ENCODE peak calls at places on chromosomes 4 and X, in seven cellular contexts. One of them, this sample, is unnamed.
A peak's percentile ranks its signal among the peaks of the same experiment; 100 is the strongest.

GRCh38 chrX:150365051-150365952 is 2.2 kb downstream of the MAMLD1 start:
- DNase-seq in WERI-Rb-1: peak; percentile 81
- DNase-seq in lower lobe of right lung: peak; percentile 70
- DNase-seq in fibroblast of lung: peak; percentile 58
- DNase-seq in pancreas: peak; percentile 80
- DNase-seq in endodermal cell: peak; percentile 89
- DNase-seq in right lobe of liver: peak; percentile 83
- DNase-seq in this sample: peak; percentile 61

GRCh38 chr4:114302472-114302871 is 296.1 kb upstream of the UGT8 start:
- DNase-seq in WERI-Rb-1: no peak
- DNase-seq in lower lobe of right lung: no peak
- DNase-seq in fibroblast of lung: peak; percentile 48
- DNase-seq in pancreas: no peak
- DNase-seq in endodermal cell: no peak
- DNase-seq in right lobe of liver: no peak
- DNase-seq in this sample: no peak

GRCh38 chr4:106286611-106287010 is 29.4 kb downstream of the TBCK start:
- DNase-seq in WERI-Rb-1: no peak
- DNase-seq in lower lobe of right lung: no peak
- DNase-seq in fibroblast of lung: no peak
- DNase-seq in pancreas: no peak
- DNase-seq in endodermal cell: no peak
- DNase-seq in right lobe of liver: no peak
- DNase-seq in this sample: no peak

GRCh38 chrX:50579955-50580354 is 109.3 kb upstream of the DGKK start:
- DNase-seq in WERI-Rb-1: peak; percentile 33
- DNase-seq in lower lobe of right lung: no peak
- DNase-seq in fibroblast of lung: peak; percentile 48
- DNase-seq in pancreas: no peak
- DNase-seq in endodermal cell: peak; percentile 74
- DNase-seq in right lobe of liver: no peak
- DNase-seq in this sample: no peak

GRCh38 chr4:15495621-15496020 is 25.9 kb downstream of the CC2D2A start:
- DNase-seq in WERI-Rb-1: no peak
- DNase-seq in lower lobe of right lung: no peak
- DNase-seq in fibroblast of lung: peak; percentile 50
- DNase-seq in pancreas: no peak
- DNase-seq in endodermal cell: no peak
- DNase-seq in right lobe of liver: no peak
- DNase-seq in this sample: no peak

GRCh38 chrX:17580529-17581155 is 156.7 kb upstream of the SCML1 start:
- DNase-seq in WERI-Rb-1: no peak
- DNase-seq in lower lobe of right lung: no peak
- DNase-seq in fibroblast of lung: peak; percentile 90
- DNase-seq in pancreas: no peak
- DNase-seq in endodermal cell: no peak
- DNase-seq in right lobe of liver: no peak
- DNase-seq in this sample: no peak

GRCh38 chr4:123784626-123785025 is 388.0 kb downstream of the SPRY1 start:
- DNase-seq in WERI-Rb-1: no peak
- DNase-seq in lower lobe of right lung: no peak
- DNase-seq in fibroblast of lung: peak; percentile 8
- DNase-seq in pancreas: no peak
- DNase-seq in endodermal cell: no peak
- DNase-seq in right lobe of liver: no peak
- DNase-seq in this sample: no peak

GRCh38 chrX:2188316-2188715 is 312.5 kb downstream of the DHRSX start:
- DNase-seq in WERI-Rb-1: no peak
- DNase-seq in lower lobe of right lung: no peak
- DNase-seq in fibroblast of lung: no peak
- DNase-seq in pancreas: no peak
- DNase-seq in endodermal cell: peak; percentile 70
- DNase-seq in right lobe of liver: no peak
- DNase-seq in this sample: no peak

GRCh38 chrX:42803320-42803719 is 25.4 kb upstream of the PPP1R2C start:
- DNase-seq in WERI-Rb-1: no peak
- DNase-seq in lower lobe of right lung: no peak
- DNase-seq in fibroblast of lung: peak; percentile 74
- DNase-seq in pancreas: no peak
- DNase-seq in endodermal cell: no peak
- DNase-seq in right lobe of liver: no peak
- DNase-seq in this sample: no peak

GRCh38 chrX:24202465-24203031 is 53.0 kb downstream of the ZFX start:
- DNase-seq in WERI-Rb-1: no peak
- DNase-seq in lower lobe of right lung: no peak
- DNase-seq in fibroblast of lung: no peak
- DNase-seq in pancreas: no peak
- DNase-seq in endodermal cell: no peak
- DNase-seq in right lobe of liver: no peak
- DNase-seq in this sample: no peak

GRCh38 chr4:128565054-128565453 is 244.4 kb upstream of the JADE1 start:
- DNase-seq in WERI-Rb-1: no peak
- DNase-seq in lower lobe of right lung: no peak
- DNase-seq in fibroblast of lung: no peak
- DNase-seq in pancreas: no peak
- DNase-seq in endodermal cell: no peak
- DNase-seq in right lobe of liver: no peak
- DNase-seq in this sample: no peak

GRCh38 chr4:14434916-14435315 is 567.4 kb upstream of the CPEB2 start:
- DNase-seq in WERI-Rb-1: no peak
- DNase-seq in lower lobe of right lung: no peak
- DNase-seq in fibroblast of lung: no peak
- DNase-seq in pancreas: no peak
- DNase-seq in endodermal cell: no peak
- DNase-seq in right lobe of liver: no peak
- DNase-seq in this sample: no peak

DNA sequence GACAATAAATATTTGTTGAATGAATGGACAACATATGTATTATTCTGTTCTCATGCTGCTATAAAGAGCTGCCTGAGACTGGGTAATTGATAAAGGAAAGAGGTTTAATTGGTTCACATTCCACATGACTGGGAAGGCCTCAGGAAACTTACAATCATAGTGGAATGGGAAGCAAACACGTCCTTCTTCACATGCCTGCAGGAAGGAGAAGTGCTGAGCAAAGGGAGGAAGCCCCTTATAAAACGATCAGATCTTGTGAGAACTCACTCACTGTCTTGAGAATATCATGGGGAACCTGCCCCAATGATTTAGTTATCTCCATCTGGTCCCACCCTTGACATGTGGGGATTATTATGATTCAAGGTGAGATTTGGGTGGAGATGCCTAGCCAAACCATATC is 233.9 kb upstream of the AADAT start:
- DNase-seq in WERI-Rb-1: no peak
- DNase-seq in lower lobe of right lung: no peak
- DNase-seq in fibroblast of lung: no peak
- DNase-seq in pancreas: no peak
- DNase-seq in endodermal cell: no peak
- DNase-seq in right lobe of liver: no peak
- DNase-seq in this sample: no peak
- H3K9me3 ChIP-seq in WERI-Rb-1: no peaks in the 10 kb centered on the region
- H3K9me3 ChIP-seq in lower lobe of right lung: peaks cover 5% of the 10 kb centered on the region
- H3K9me3 ChIP-seq in fibroblast of lung: no peaks in the 10 kb centered on the region
- H3K9me3 ChIP-seq in pancreas: no peaks in the 10 kb centered on the region
- H3K9me3 ChIP-seq in endodermal cell: no peaks in the 10 kb centered on the region
- H3K9me3 ChIP-seq in right lobe of liver: no peaks in the 10 kb centered on the region
- H3K9me3 ChIP-seq in this sample: no peaks in the 10 kb centered on the region

GRCh38 chr4:147513051-147513450 is 32.2 kb downstream of the EDNRA start:
- DNase-seq in WERI-Rb-1: no peak
- DNase-seq in lower lobe of right lung: no peak
- DNase-seq in fibroblast of lung: peak; percentile 59
- DNase-seq in pancreas: no peak
- DNase-seq in endodermal cell: no peak
- DNase-seq in right lobe of liver: no peak
- DNase-seq in this sample: no peak

GRCh38 chr4:147516133-147516532 is 35.2 kb downstream of the EDNRA start:
- DNase-seq in WERI-Rb-1: no peak
- DNase-seq in lower lobe of right lung: no peak
- DNase-seq in fibroblast of lung: no peak
- DNase-seq in pancreas: no peak
- DNase-seq in endodermal cell: no peak
- DNase-seq in right lobe of liver: no peak
- DNase-seq in this sample: no peak

GRCh38 chr4:147515220-147515936 is 34.5 kb downstream of the EDNRA start:
- DNase-seq in WERI-Rb-1: no peak
- DNase-seq in lower lobe of right lung: no peak
- DNase-seq in fibroblast of lung: no peak
- DNase-seq in pancreas: no peak
- DNase-seq in endodermal cell: no peak
- DNase-seq in right lobe of liver: no peak
- DNase-seq in this sample: no peak

GRCh38 chr4:147511005-147511660 is 30.2 kb downstream of the EDNRA start:
- DNase-seq in WERI-Rb-1: no peak
- DNase-seq in lower lobe of right lung: no peak
- DNase-seq in fibroblast of lung: peak; percentile 35
- DNase-seq in pancreas: no peak
- DNase-seq in endodermal cell: no peak
- DNase-seq in right lobe of liver: no peak
- DNase-seq in this sample: no peak

GRCh38 chr4:147513952-147514351 is 33.1 kb downstream of the EDNRA start:
- DNase-seq in WERI-Rb-1: no peak
- DNase-seq in lower lobe of right lung: no peak
- DNase-seq in fibroblast of lung: no peak
- DNase-seq in pancreas: no peak
- DNase-seq in endodermal cell: no peak
- DNase-seq in right lobe of liver: no peak
- DNase-seq in this sample: no peak
- TF ChIP-seq CTCF in WERI-Rb-1: no peak
- TF ChIP-seq CTCF in lower lobe of right lung: no peak
- TF ChIP-seq CTCF in fibroblast of lung: no peak
- TF ChIP-seq CTCF in pancreas: no peak
- TF ChIP-seq CTCF in endodermal cell: peak; percentile 60
- TF ChIP-seq CTCF in right lobe of liver: no peak
- TF ChIP-seq CTCF in this sample: no peak

GRCh38 chr4:119026662-119027444 is 108.8 kb upstream of the MYOZ2 start:
- DNase-seq in WERI-Rb-1: no peak
- DNase-seq in lower lobe of right lung: no peak
- DNase-seq in fibroblast of lung: no peak
- DNase-seq in pancreas: no peak
- DNase-seq in endodermal cell: peak; percentile 63
- DNase-seq in right lobe of liver: no peak
- DNase-seq in this sample: no peak
- H3K9me3 ChIP-seq in WERI-Rb-1: no peaks in the 10 kb centered on the region
- H3K9me3 ChIP-seq in lower lobe of right lung: no peaks in the 10 kb centered on the region
- H3K9me3 ChIP-seq in fibroblast of lung: no peaks in the 10 kb centered on the region
- H3K9me3 ChIP-seq in pancreas: no peaks in the 10 kb centered on the region
- H3K9me3 ChIP-seq in endodermal cell: no peaks in the 10 kb centered on the region
- H3K9me3 ChIP-seq in right lobe of liver: no peaks in the 10 kb centered on the region
- H3K9me3 ChIP-seq in this sample: no peaks in the 10 kb centered on the region

GRCh38 chr4:165010991-165011390 is 20.8 kb upstream of the TRIM60 start:
- DNase-seq in WERI-Rb-1: no peak
- DNase-seq in lower lobe of right lung: no peak
- DNase-seq in fibroblast of lung: no peak
- DNase-seq in pancreas: no peak
- DNase-seq in endodermal cell: no peak
- DNase-seq in right lobe of liver: no peak
- DNase-seq in this sample: no peak

GRCh38 chr4:165011403-165011802 is 20.4 kb upstream of the TRIM60 start:
- DNase-seq in WERI-Rb-1: no peak
- DNase-seq in lower lobe of right lung: no peak
- DNase-seq in fibroblast of lung: no peak
- DNase-seq in pancreas: no peak
- DNase-seq in endodermal cell: no peak
- DNase-seq in right lobe of liver: no peak
- DNase-seq in this sample: no peak

GRCh38 chr4:165013691-165014090 is 18.1 kb upstream of the TRIM60 start:
- DNase-seq in WERI-Rb-1: no peak
- DNase-seq in lower lobe of right lung: no peak
- DNase-seq in fibroblast of lung: no peak
- DNase-seq in pancreas: no peak
- DNase-seq in endodermal cell: no peak
- DNase-seq in right lobe of liver: no peak
- DNase-seq in this sample: no peak

DNA sequence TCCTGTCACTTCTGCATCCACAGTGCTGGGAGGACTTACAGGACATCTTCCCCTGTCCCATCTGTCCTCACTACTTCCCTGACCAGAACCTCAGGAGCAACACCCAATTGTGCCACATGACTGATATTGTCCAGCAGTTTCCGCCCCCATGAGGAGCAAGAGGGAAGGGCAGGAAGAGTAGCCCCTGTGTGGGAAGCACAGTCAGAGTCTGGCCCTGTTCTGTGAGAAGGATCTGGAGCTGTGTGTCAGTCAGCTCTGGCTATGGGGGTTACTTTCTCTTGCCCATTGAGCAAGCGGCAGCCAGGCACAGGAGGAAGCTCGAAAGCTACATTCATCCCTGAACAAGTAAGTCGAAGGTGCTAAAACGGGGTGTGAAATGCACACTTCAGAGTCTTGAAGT is 14.8 kb upstream of the TRIM60 start:
- DNase-seq in WERI-Rb-1: peak; percentile 61
- DNase-seq in lower lobe of right lung: no peak
- DNase-seq in fibroblast of lung: no peak
- DNase-seq in pancreas: no peak
- DNase-seq in endodermal cell: peak; percentile 90
- DNase-seq in right lobe of liver: no peak
- DNase-seq in this sample: no peak
- TF ChIP-seq CTCF in WERI-Rb-1: peak; percentile 61
- TF ChIP-seq CTCF in lower lobe of right lung: no peak
- TF ChIP-seq CTCF in fibroblast of lung: no peak
- TF ChIP-seq CTCF in pancreas: no peak
- TF ChIP-seq CTCF in endodermal cell: peak; percentile 76
- TF ChIP-seq CTCF in right lobe of liver: no peak
- TF ChIP-seq CTCF in this sample: no peak

DNA sequence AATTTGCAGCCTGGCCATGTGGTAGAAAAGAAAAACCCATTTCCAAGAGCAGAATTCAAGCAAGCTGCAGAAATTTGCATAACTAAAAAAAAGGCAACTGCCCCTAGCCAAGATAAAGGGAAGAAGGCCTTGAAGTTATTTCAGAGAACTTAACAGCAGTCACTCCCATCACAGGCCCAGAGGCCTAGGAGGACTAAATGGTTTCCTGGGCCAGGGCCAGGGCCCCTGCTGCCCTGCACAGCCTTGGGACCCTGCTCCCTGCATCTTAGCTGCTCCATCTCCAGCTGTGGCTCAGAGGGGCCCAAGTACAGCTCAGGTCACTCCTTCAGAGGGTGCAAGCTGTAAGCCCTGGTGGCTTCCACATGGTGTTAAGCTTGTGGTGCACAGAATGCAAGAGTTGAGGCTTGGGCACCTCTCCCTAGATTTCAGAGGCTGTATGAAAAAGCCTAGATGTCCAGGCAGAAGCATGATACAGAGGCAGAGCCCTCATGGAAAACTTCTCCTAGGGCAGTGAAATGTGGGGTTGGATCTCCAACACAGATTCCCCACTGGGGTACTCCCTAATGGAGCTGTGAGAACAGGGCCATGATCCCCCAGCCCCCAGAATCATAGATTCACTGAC is 6.7 kb upstream of the MID2 start:
- DNase-seq in WERI-Rb-1: no peak
- DNase-seq in lower lobe of right lung: no peak
- DNase-seq in fibroblast of lung: no peak
- DNase-seq in pancreas: no peak
- DNase-seq in endodermal cell: no peak
- DNase-seq in right lobe of liver: no peak
- DNase-seq in this sample: peak; percentile 4
- H3K9me3 ChIP-seq in WERI-Rb-1: peaks cover 9% of the 10 kb centered on the region
- H3K9me3 ChIP-seq in lower lobe of right lung: peaks cover 4% of the 10 kb centered on the region
- H3K9me3 ChIP-seq in fibroblast of lung: no peaks in the 10 kb centered on the region
- H3K9me3 ChIP-seq in pancreas: no peaks in the 10 kb centered on the region
- H3K9me3 ChIP-seq in endodermal cell: peaks cover 9% of the 10 kb centered on the region
- H3K9me3 ChIP-seq in right lobe of liver: no peaks in the 10 kb centered on the region
- H3K9me3 ChIP-seq in this sample: no peaks in the 10 kb centered on the region

This sample was measured in upper lobe of left lung.